ENCODE peak calls at places on chromosome 17, in nine cellular contexts. B, O, P, F, U, S, K, C and Y are unnamed samples.

GRCh38 chr17:73474370-73474988 is 162.7 kb upstream of the CDC42EP4 start:
- DNase-seq in K (no peak), O (no peak), S (peak), F (peak), C (peak), P (no peak), B (peak), U (no peak), Y (peak)

GRCh38 chr17:37483311-37484039 is 6.2 kb upstream of the DUSP14 start:
- DNase-seq in S (no peak), O (no peak), F (peak), U (no peak), B (peak), K (no peak), C (peak), P (no peak), Y (no peak)

GRCh38 chr17:80618304-80618703 is 73.7 kb downstream of the RPTOR start:
- DNase-seq in S (no peak), O (no peak), U (no peak), F (no peak), K (no peak), P (no peak), C (no peak), B (no peak), Y (no peak)

GRCh38 chr17:77164483-77165030 is 23.8 kb downstream of the SEC14L1 start:
- DNase-seq in C (no peak), F (no peak), K (no peak), B (no peak), O (no peak), P (no peak), U (no peak), S (no peak), Y (no peak)

GRCh38 chr17:34571428-34572130 is 7.8 kb upstream of the TMEM132E start:
- DNase-seq in B (no peak), F (peak), P (no peak), O (no peak), K (no peak), S (no peak), C (no peak), U (no peak), Y (no peak)

GRCh38 chr17:76404976-76405563 is 20.7 kb downstream of the SPHK1 start:
- DNase-seq in S (no peak), C (no peak), O (no peak), F (peak), K (no peak), P (no peak), B (no peak), U (no peak), Y (no peak)

GRCh38 chr17:17924131-17924856 is 47.9 kb downstream of the TOM1L2 start:
- DNase-seq in C (peak), P (no peak), S (no peak), B (no peak), O (no peak), K (no peak), F (no peak), U (no peak), Y (no peak)

GRCh38 chr17:45276031-45276430 is 14.1 kb upstream of the SPATA32 start:
- DNase-seq in S (no peak), O (no peak), C (no peak), K (no peak), U (no peak), F (no peak), P (no peak), B (no peak), Y (no peak)

GRCh38 chr17:17907469-17907868 is 64.7 kb downstream of the TOM1L2 start:
- DNase-seq in F (no peak), U (no peak), S (no peak), O (no peak), K (no peak), B (no peak), C (no peak), P (no peak), Y (no peak)

GRCh38 chr17:22310717-22311686 is 618.7 kb downstream of the KCNJ18 start:
- DNase-seq in C (no peak), K (no peak), O (no peak), F (no peak), S (no peak), P (no peak), B (no peak), U (no peak), Y (no peak)